ENCODE peak calls at places on chromosomes 7 and 10, in five cellular contexts. D is mucosa of descending colon; B is stimulated activated CD8-positive, alpha-beta memory T cell treated with anti-CD3 and anti-CD28 coated beads, Interleukin-2, amount 100 ng/mL, for 1 hour; Y is AG09309; R is C1 segment of cervical spinal cord. I is an unnamed sample.
A peak's percentile ranks its signal among the peaks of the same experiment; 100 is the strongest.

GRCh38 chr7:144656960-144657359 is 178.9 kb downstream of the TPK1 start:
- DNase-seq in D (no peak), R (no peak), Y (no peak), B (no peak), I (no peak)

GRCh38 chr7:120553497-120553896 is 280.5 kb downstream of the KCND2 start:
- DNase-seq in B (no peak), R (no peak), Y (no peak), D (no peak), I (no peak)

GRCh38 chr10:33661580-33662269 is 327.3 kb upstream of the NRP1 start:
- DNase-seq in B (no peak), Y (peak; percentile 80), D (peak; percentile 31), R (peak; percentile 2), I (peak; percentile 77)

GRCh38 chr10:71989658-71990454 is 25.7 kb downstream of the CHST3 start:
- DNase-seq in D (no peak), R (no peak), B (no peak), Y (no peak), I (no peak)

GRCh38 chr7:84535584-84536255 is 341.1 kb upstream of the SEMA3A start:
- DNase-seq in Y (no peak), R (no peak), D (no peak), B (no peak), I (no peak)

GRCh38 chr7:45151131-45151684 is 6.4 kb upstream of the RAMP3 start:
- DNase-seq in R (no peak), B (no peak), D (no peak), Y (no peak), I (no peak)

GRCh38 chr10:94093286-94093905 is 99.7 kb downstream of the PLCE1 start:
- DNase-seq in Y (no peak), D (no peak), B (no peak), R (no peak), I (no peak)

GRCh38 chr7:45073843-45074737 is 14.7 kb downstream of the NACAD start:
- DNase-seq in Y (no peak), B (no peak), R (no peak), D (no peak), I (no peak)

GRCh38 chr10:123061865-123062264 is 53.1 kb downstream of the ACADSB start:
- DNase-seq in R (no peak), D (no peak), B (no peak), Y (no peak), I (no peak)

GRCh38 chr7:2525931-2526630 is 6.5 kb downstream of the LFNG start:
- DNase-seq in Y (no peak), B (no peak), D (peak; percentile 28), R (no peak), I (no peak)

GRCh38 chr10:62577666-62578291 is 203.6 kb downstream of the ZNF365 start:
- DNase-seq in B (no peak), R (no peak), Y (peak; percentile 70), D (no peak), I (no peak)